ENCODE peak calls at places on chromosomes 16 and 17, in four cellular contexts. C, M, R and L are unnamed samples.

GRCh38 chr17:42679492-42680330 is 1.9 kb downstream of the CCR10 start:
- DNase-seq in C (peak), R (peak), M (no peak), L (peak)

GRCh38 chr16:88941933-88942909 is 34.8 kb downstream of the CBFA2T3 start:
- DNase-seq in M (no peak), C (peak), R (peak), L (peak)

GRCh38 chr16:49821614-49822282 is 34.2 kb downstream of the ZNF423 start:
- DNase-seq in M (no peak), R (no peak), C (no peak), L (no peak)

GRCh38 chr17:63698886-63699637 is 863 bp downstream of the LIMD2 start:
- DNase-seq in R (peak), M (peak), C (peak), L (peak)

GRCh38 chr17:78026381-78026780 is 67.9 kb downstream of the TNRC6C start:
- DNase-seq in C (no peak), R (no peak), M (no peak), L (no peak)

GRCh38 chr16:29012913-29013641 is 28.2 kb downstream of the LAT start:
- DNase-seq in R (peak), C (peak), M (no peak), L (peak)

GRCh38 chr16:48559462-48560211 is 50.3 kb downstream of the N4BP1 start:
- DNase-seq in R (no peak), C (no peak), M (no peak), L (no peak)

GRCh38 chr16:29686740-29687327 is 7.9 kb downstream of the QPRT start:
- DNase-seq in M (no peak), R (no peak), C (no peak), L (no peak)

GRCh38 chr17:8532021-8532420 is 96.3 kb downstream of the NDEL1 start:
- DNase-seq in C (no peak), R (no peak), M (no peak), L (no peak)

GRCh38 chr17:72656114-72656763 is 436.2 kb downstream of the SLC39A11 start:
- DNase-seq in C (no peak), R (no peak), M (no peak), L (no peak)

GRCh38 chr17:39563476-39563875 is 44.2 kb downstream of the NEUROD2 start:
- DNase-seq in M (no peak), C (no peak), R (no peak), L (no peak)

GRCh38 chr16:74107795-74108610 is 188.6 kb upstream of the PSMD7 start:
- DNase-seq in R (no peak), C (no peak), M (no peak), L (peak)

GRCh38 chr17:62670202-62670821 is 42.8 kb downstream of the MRC2 start:
- DNase-seq in R (no peak), M (no peak), C (no peak), L (no peak)

GRCh38 chr17:82862758-82863645 is 23.2 kb upstream of the ZNF750 start:
- DNase-seq in R (no peak), C (no peak), M (no peak), L (no peak)